ENCODE peak calls at places on chromosomes 5 and 9, in ten cellular contexts. O, C, R, E, I, Y, J, T, P and X are unnamed samples.

GRCh38 chr5:41156739-41157138 is 56.6 kb downstream of the C6 start:
- DNase-seq in P (no peak), I (no peak), T (peak), C (no peak), J (no peak), Y (no peak), R (peak), E (no peak), O (peak), X (no peak)

GRCh38 chr5:180637962-180638680 is 11.3 kb downstream of the FLT4 start:
- DNase-seq in Y (no peak), O (no peak), P (no peak), R (no peak), I (no peak), T (no peak), J (peak), C (no peak), E (no peak), X (peak)

GRCh38 chr9:37037137-37037743 is 3.2 kb upstream of the PAX5 start:
- DNase-seq in E (no peak), P (no peak), Y (peak), T (no peak), I (no peak), J (no peak), O (no peak), R (no peak), C (no peak), X (no peak)

GRCh38 chr9:87179556-87180340 is 232.4 kb upstream of the GAS1 start:
- DNase-seq in I (no peak), E (no peak), O (no peak), Y (no peak), T (peak), P (no peak), R (no peak), C (no peak), J (no peak), X (no peak)

GRCh38 chr5:61346511-61346910 is 14.5 kb downstream of the ZSWIM6 start:
- DNase-seq in T (no peak), P (no peak), I (no peak), O (peak), C (no peak), R (no peak), J (no peak), E (no peak), Y (no peak), X (no peak)

GRCh38 chr9:128747233-128747632 is 23.3 kb upstream of the ZDHHC12 start:
- DNase-seq in I (no peak), C (no peak), J (no peak), E (no peak), Y (no peak), R (no peak), T (no peak), P (no peak), O (no peak), X (no peak)

GRCh38 chr9:123321874-123322770 is 33.9 kb upstream of the CRB2 start:
- DNase-seq in R (no peak), C (no peak), I (no peak), Y (no peak), P (no peak), T (no peak), E (no peak), O (no peak), J (no peak), X (no peak)

GRCh38 chr5:125685771-125686170 is 737.4 kb upstream of the GRAMD2B start:
- DNase-seq in E (no peak), J (no peak), R (no peak), T (peak), O (no peak), P (peak), Y (no peak), I (no peak), C (no peak), X (no peak)

GRCh38 chr5:72209515-72210115 is 102.3 kb downstream of the MAP1B start:
- DNase-seq in Y (peak), O (no peak), I (peak), C (peak), P (no peak), E (no peak), R (no peak), T (peak), J (no peak), X (no peak)

GRCh38 chr9:136799854-136800657 is 3.9 kb downstream of the CCDC183 start:
- DNase-seq in J (peak), O (peak), T (peak), E (no peak), Y (peak), R (no peak), C (peak), I (peak), P (peak), X (peak)

GRCh38 chr5:83899351-83899970 is 178.8 kb upstream of the HAPLN1 start:
- DNase-seq in I (no peak), J (no peak), Y (no peak), R (no peak), C (no peak), T (peak), P (no peak), E (no peak), O (no peak), X (no peak)

GRCh38 chr9:128026255-128027165 is 40.6 kb downstream of the NAIF1 start:
- DNase-seq in Y (no peak), T (no peak), O (peak), I (no peak), P (no peak), R (no peak), C (no peak), J (no peak), E (no peak), X (no peak)

GRCh38 chr5:149680810-149681221 is 49.3 kb upstream of the PPARGC1B start:
- DNase-seq in J (peak), Y (no peak), O (no peak), C (no peak), T (no peak), R (no peak), E (peak), I (no peak), P (no peak), X (no peak)

GRCh38 chr5:109403469-109403868 is 6.3 kb downstream of the PJA2 start:
- DNase-seq in R (no peak), I (no peak), Y (no peak), J (no peak), O (no peak), E (no peak), C (no peak), T (no peak), P (no peak), X (no peak)

GRCh38 chr9:33690156-33690908 is 105.0 kb upstream of the PRSS3 start:
- DNase-seq in O (no peak), P (no peak), I (no peak), Y (no peak), T (no peak), E (no peak), C (no peak), R (no peak), J (no peak), X (no peak)

GRCh38 chr5:144567416-144567770 is 396.7 kb downstream of the KCTD16 start:
- DNase-seq in R (no peak), I (no peak), J (no peak), Y (no peak), C (no peak), P (no peak), T (peak), E (no peak), O (no peak), X (no peak)

GRCh38 chr9:123269316-123269715 is 930 bp upstream of the STRBP start:
- DNase-seq in R (no peak), E (no peak), J (no peak), C (no peak), I (no peak), O (no peak), T (no peak), Y (no peak), P (no peak), X (no peak)